ENCODE peak calls at places on chromosome 7, in ten cellular contexts. R is neural progenitor cell, Y is astrocyte, X is fibroblast of lung, U is IMR-90, S is endodermal cell, I is endothelial cell of umbilical vein, H is MM.1S, F is HepG2, L is K562. A is an unnamed sample.

GRCh38 chr7:95478139-95479037 is 7.4 kb upstream of the ASB4 start:
- DNase-seq in R (peak; percentile 54), Y (peak; percentile 75), X (peak; percentile 79), U (peak; percentile 30), S (peak; percentile 71), I (peak; percentile 19), H (no peak), F (peak; percentile 77), L (peak; percentile 49), A (no peak)

GRCh38 chr7:85030893-85031292 is 156.0 kb downstream of the SEMA3D start:
- DNase-seq in R (peak; percentile 37), Y (peak; percentile 62), X (peak; percentile 71), U (peak; percentile 79), S (no peak), I (peak; percentile 50), H (peak; percentile 58), F (peak; percentile 5), L (peak; percentile 20), A (no peak)

GRCh38 chr7:159097661-159098423 is 46.8 kb downstream of the VIPR2 start:
- DNase-seq in R (peak; percentile 49), Y (no peak), X (no peak), U (no peak), S (peak; percentile 36), I (no peak), H (no peak), F (no peak), L (no peak), A (peak; percentile 52)

GRCh38 chr7:21850531-21851285 is 95.0 kb downstream of the CDCA7L start:
- DNase-seq in R (no peak), Y (peak; percentile 17), X (peak; percentile 34), U (peak; percentile 11), S (no peak), I (peak; percentile 48), H (no peak), F (no peak), L (no peak), A (no peak)

GRCh38 chr7:98105942-98106544 is 619 bp upstream of the LMTK2 start:
- DNase-seq in R (peak; percentile 28), Y (no peak), X (no peak), U (no peak), S (no peak), I (no peak), H (no peak), F (peak; percentile 35), L (no peak), A (no peak)

GRCh38 chr7:78501064-78501463 is 702.5 kb downstream of the PHTF2 start:
- DNase-seq in R (no peak), Y (no peak), X (no peak), U (no peak), S (no peak), I (no peak), H (no peak), F (no peak), L (no peak), A (no peak)

GRCh38 chr7:45482451-45482850 is 91.7 kb upstream of the ADCY1 start:
- DNase-seq in R (no peak), Y (no peak), X (no peak), U (no peak), S (no peak), I (no peak), H (no peak), F (no peak), L (no peak), A (no peak)

GRCh38 chr7:74523015-74523414 is 69.3 kb downstream of the GTF2IRD1 start:
- DNase-seq in R (no peak), Y (no peak), X (no peak), U (no peak), S (no peak), I (no peak), H (no peak), F (no peak), L (no peak), A (no peak)

GRCh38 chr7:29113384-29114102 is 32.8 kb downstream of the CPVL start:
- DNase-seq in R (peak; percentile 54), Y (peak; percentile 42), X (peak; percentile 56), U (no peak), S (peak; percentile 81), I (peak; percentile 46), H (peak; percentile 82), F (peak; percentile 24), L (peak; percentile 8), A (no peak)

DNA sequence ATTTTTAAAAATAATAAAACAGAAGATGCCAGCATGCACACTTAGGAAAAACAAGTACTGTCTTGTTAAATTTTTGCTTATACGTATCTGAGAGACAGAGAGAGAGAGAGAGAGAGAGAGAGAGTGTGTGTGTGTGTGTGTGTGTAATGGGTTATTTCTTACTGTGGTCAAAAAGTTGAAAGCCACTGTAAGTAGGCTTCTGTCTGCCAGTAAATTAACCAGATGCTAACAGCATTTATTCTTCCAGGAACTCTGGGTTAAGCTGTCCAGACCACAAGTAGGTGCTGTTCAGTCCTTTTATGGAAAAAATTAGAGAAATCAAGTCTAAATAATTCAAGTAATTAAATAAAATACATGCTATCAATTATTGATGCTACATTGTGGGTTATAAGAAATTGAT is 39.7 kb downstream of the RNF32 start:
- DNase-seq in R (no peak), Y (peak; percentile 78), X (peak; percentile 78), U (peak; percentile 13), S (no peak), I (no peak), H (no peak), F (no peak), L (no peak), A (no peak)
- TF ChIP-seq CTCF in R (no peak), Y (no peak), X (peak; percentile 10), U (no peak), S (no peak), I (no peak), H (no peak), F (no peak), L (no peak), A (no peak)

GRCh38 chr7:2764621-2765020 is 76.6 kb downstream of the AMZ1 start:
- DNase-seq in R (no peak), Y (no peak), X (no peak), U (no peak), S (no peak), I (no peak), H (no peak), F (no peak), L (no peak), A (no peak)
- H3K27ac ChIP-seq in R (peak overlapping the region; percentile 44), Y (no peak overlapping the region), X (no peak overlapping the region), U (no peak overlapping the region), S (peak overlapping the region; percentile 12), I (no peak overlapping the region), H (no peak overlapping the region), F (no peak overlapping the region), L (no peak overlapping the region), A (no peak overlapping the region)

GRCh38 chr7:4641667-4642467 is 40.2 kb upstream of the FOXK1 start:
- DNase-seq in R (peak; percentile 98), Y (peak; percentile 74), X (peak; percentile 86), U (peak; percentile 89), S (peak; percentile 97), I (peak; percentile 95), H (peak; percentile 97), F (peak; percentile 86), L (peak; percentile 96), A (peak; percentile 99)

GRCh38 chr7:4641091-4641666 is 40.9 kb upstream of the FOXK1 start:
- DNase-seq in R (no peak), Y (no peak), X (no peak), U (no peak), S (no peak), I (no peak), H (no peak), F (no peak), L (no peak), A (no peak)

GRCh38 chr7:4645241-4645640 is 36.9 kb upstream of the FOXK1 start:
- DNase-seq in R (no peak), Y (peak; percentile 86), X (peak; percentile 84), U (no peak), S (no peak), I (no peak), H (no peak), F (no peak), L (no peak), A (no peak)

GRCh38 chr7:4638781-4639575 is 43.1 kb upstream of the FOXK1 start:
- DNase-seq in R (no peak), Y (no peak), X (no peak), U (no peak), S (no peak), I (no peak), H (peak; percentile 60), F (no peak), L (no peak), A (peak; percentile 41)

GRCh38 chr7:4642468-4643203 is 39.5 kb upstream of the FOXK1 start:
- DNase-seq in R (no peak), Y (no peak), X (no peak), U (no peak), S (no peak), I (peak; percentile 16), H (no peak), F (no peak), L (peak; percentile 31), A (peak; percentile 50)
- H3K9ac ChIP-seq in R (no peak overlapping the region), Y (peak overlapping the region; percentile 82), X (peak overlapping the region; percentile 70), U (peak overlapping the region; percentile 92), S (peak overlapping the region; percentile 68), I (peak overlapping the region; percentile 27), H (peak overlapping the region; percentile 42), F (peak overlapping the region; percentile 71), L (peak overlapping the region; percentile 97), A (peak overlapping the region; percentile 41)

GRCh38 chr7:1800876-1801275 is 130.8 kb downstream of the ELFN1 start:
- DNase-seq in R (no peak), Y (no peak), X (no peak), U (peak; percentile 44), S (peak; percentile 9), I (no peak), H (no peak), F (no peak), L (no peak), A (peak; percentile 35)

GRCh38 chr7:1798191-1798590 is 128.1 kb downstream of the ELFN1 start:
- DNase-seq in R (no peak), Y (no peak), X (no peak), U (no peak), S (no peak), I (no peak), H (no peak), F (no peak), L (no peak), A (no peak)

GRCh38 chr7:1794888-1795542 is 124.9 kb downstream of the ELFN1 start:
- DNase-seq in R (no peak), Y (no peak), X (peak; percentile 7), U (no peak), S (no peak), I (no peak), H (no peak), F (peak; percentile 49), L (peak; percentile 48), A (no peak)
- TF ChIP-seq CTCF in R (peak; percentile 39), Y (peak; percentile 12), X (peak; percentile 23), U (peak; percentile 32), S (peak; percentile 46), I (no peak), H (peak; percentile 16), F (peak; percentile 84), L (peak; percentile 55), A (no peak)

A was measured in kidney.